ENCODE peak calls at places on chromosomes 3 and 15, in six cellular contexts. F is astrocyte of the cerebellum, X is A549, R is WERI-Rb-1, J is GM10248, N is AG04450. S is an unnamed sample.

GRCh38 chr3:108091498-108092259 is 848 bp upstream of the CD47 start:
- DNase-seq in F (no peak), X (peak; percentile 20), R (no peak), J (no peak), N (no peak), S (no peak)

GRCh38 chr3:62375655-62376054 is 2.3 kb upstream of the FEZF2 start:
- DNase-seq in F (no peak), X (no peak), R (no peak), J (no peak), N (no peak), S (no peak)

GRCh38 chr3:39232859-39233258 is 40.5 kb upstream of the XIRP1 start:
- DNase-seq in F (no peak), X (no peak), R (no peak), J (no peak), N (no peak), S (no peak)

GRCh38 chr3:13235897-13236296 is 162.7 kb upstream of the IQSEC1 start:
- DNase-seq in F (no peak), X (no peak), R (no peak), J (no peak), N (no peak), S (no peak)

GRCh38 chr3:23691343-23691895 is 114.3 kb upstream of the UBE2E1 start:
- DNase-seq in F (no peak), X (no peak), R (no peak), J (no peak), N (no peak), S (no peak)

GRCh38 chr15:79455361-79455760 is 23.2 kb downstream of the MINAR1 start:
- DNase-seq in F (no peak), X (no peak), R (no peak), J (no peak), N (no peak), S (no peak)

GRCh38 chr3:42256135-42256819 is 9.7 kb downstream of the CCK start:
- DNase-seq in F (peak; percentile 11), X (peak; percentile 15), R (no peak), J (no peak), N (no peak), S (no peak)

GRCh38 chr3:77254967-77255831 is 215.3 kb downstream of the ROBO2 start:
- DNase-seq in F (peak; percentile 47), X (peak; percentile 6), R (peak; percentile 69), J (peak; percentile 25), N (peak; percentile 37), S (peak; percentile 36)

GRCh38 chr3:121894191-121894990 is at the start of gene SLC15A2:
- DNase-seq in F (no peak), X (no peak), R (peak; percentile 11), J (no peak), N (no peak), S (no peak)

GRCh38 chr3:107942244-107942643 is 148.6 kb downstream of the CD47 start:
- DNase-seq in F (no peak), X (no peak), R (no peak), J (peak; percentile 13), N (no peak), S (peak; percentile 11)

GRCh38 chr3:32510075-32510724 is 7.5 kb upstream of the CMTM6 start:
- DNase-seq in F (peak; percentile 49), X (peak; percentile 78), R (peak; percentile 68), J (peak; percentile 77), N (peak; percentile 32), S (peak; percentile 75)

GRCh38 chr15:89777821-89778380 is 1.8 kb downstream of the MESP2 start:
- DNase-seq in F (no peak), X (no peak), R (no peak), J (no peak), N (no peak), S (no peak)

GRCh38 chr3:44055951-44056350 is 185.7 kb upstream of the TOPAZ1 start:
- DNase-seq in F (peak; percentile 53), X (no peak), R (no peak), J (no peak), N (no peak), S (no peak)

GRCh38 chr3:9229886-9230285 is 19.6 kb downstream of the SRGAP3 start:
- DNase-seq in F (no peak), X (no peak), R (no peak), J (no peak), N (no peak), S (no peak)
- TF ChIP-seq CTCF in F (no peak), X (no peak), R (no peak), J (no peak), N (no peak), S (no peak)

DNA sequence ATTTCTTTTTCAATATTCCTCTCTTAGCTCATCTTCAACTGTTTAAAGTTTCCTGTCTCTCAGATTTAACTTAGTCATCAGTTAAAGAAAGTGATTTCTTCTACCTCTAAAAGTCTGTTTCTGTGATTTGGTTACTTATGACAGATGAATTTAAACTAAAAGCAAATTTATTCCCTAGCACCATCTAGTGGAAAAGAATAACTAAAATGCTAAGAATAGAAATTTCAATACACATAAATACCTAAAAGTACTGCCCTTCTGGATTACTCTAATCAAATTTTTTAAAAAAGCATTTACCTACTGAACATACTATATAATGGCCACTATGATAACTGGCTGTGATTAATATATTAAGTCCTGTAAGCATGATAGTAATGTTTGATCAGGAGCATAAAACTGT is 14.0 kb upstream of the ZCWPW2 start:
- DNase-seq in F (no peak), X (no peak), R (no peak), J (no peak), N (no peak), S (no peak)
- TF ChIP-seq CTCF in F (no peak), X (peak; percentile 37), R (no peak), J (no peak), N (peak; percentile 41), S (no peak)

GRCh38 chr3:124351430-124352142 is 359.7 kb upstream of the ROPN1 start:
- DNase-seq in F (peak; percentile 63), X (peak; percentile 60), R (peak; percentile 39), J (peak; percentile 47), N (peak; percentile 41), S (peak; percentile 54)
- TF ChIP-seq CTCF in F (peak; percentile 62), X (peak; percentile 71), R (peak; percentile 50), J (peak; percentile 44), N (peak; percentile 69), S (peak; percentile 35)

DNA sequence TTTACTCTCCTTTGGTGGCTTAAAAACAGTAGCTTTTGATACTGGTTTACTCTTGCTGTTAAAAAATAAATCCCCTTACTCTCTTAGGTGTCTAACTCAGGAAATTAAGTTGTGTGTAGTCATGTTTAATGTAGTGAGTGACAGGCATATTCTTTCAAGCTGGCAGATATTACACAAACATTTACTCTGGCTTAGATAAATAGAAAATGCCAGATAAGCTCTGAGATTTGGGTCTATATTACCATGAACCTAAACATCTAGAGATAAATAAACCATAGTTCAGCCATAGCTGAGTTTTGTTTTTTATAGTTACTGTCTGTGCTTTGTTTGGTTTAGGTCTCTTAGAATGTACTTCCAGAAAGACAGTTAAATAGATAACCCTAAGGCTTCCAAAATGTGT is 2.4 kb downstream of the SEMA6D start:
- DNase-seq in F (no peak), X (no peak), R (no peak), J (no peak), N (no peak), S (no peak)
- TF ChIP-seq CTCF in F (no peak), X (no peak), R (no peak), J (no peak), N (no peak), S (no peak)